ENCODE peak calls at places on chromosomes 5 and 9, in eight cellular contexts. G is SIG-M5; I is GM13976; O is AG10803; K is brain microvascular endothelial cell; Z is GM04503; D is stimulated activated CD4-positive, alpha-beta T cell treated with anti-CD3 and anti-CD28 coated beads, Interleukin-12 subunit alpha, Interleukin-12 subunit beta, amount 100 ng/mL, for 4 hours; A is Panc1. C is an unnamed sample.

GRCh38 chr9:115498338-115498737 is 380.4 kb upstream of the TNC start:
- DNase-seq in G (no peak), I (no peak), D (no peak), K (no peak), Z (no peak), O (no peak), A (no peak), C (no peak)

GRCh38 chr5:75156585-75156984 is 80.1 kb downstream of the ANKRD31 start:
- DNase-seq in K (no peak), D (no peak), O (no peak), G (no peak), Z (no peak), I (no peak), A (no peak), C (no peak)

GRCh38 chr5:88727705-88728313 is 155.2 kb downstream of the MEF2C start:
- DNase-seq in G (no peak), O (peak; percentile 40), D (no peak), I (no peak), Z (no peak), A (no peak), K (no peak), C (peak; percentile 16)

GRCh38 chr9:134475051-134475790 is 149.0 kb downstream of the RXRA start:
- DNase-seq in I (peak; percentile 65), Z (peak; percentile 62), O (peak; percentile 87), A (no peak), G (no peak), D (peak; percentile 23), K (peak; percentile 64), C (no peak)

GRCh38 chr9:129102791-129103594 is 7.6 kb downstream of the CRAT start:
- DNase-seq in A (no peak), G (no peak), D (peak; percentile 15), Z (no peak), I (peak; percentile 74), O (peak; percentile 55), K (peak; percentile 44), C (no peak)

GRCh38 chr5:94442971-94443370 is 175.4 kb downstream of the KIAA0825 start:
- DNase-seq in Z (no peak), I (no peak), G (no peak), K (no peak), O (peak; percentile 5), A (no peak), D (no peak), C (no peak)

GRCh38 chr9:137244486-137245449 is 3.7 kb downstream of the TUBB4B start:
- DNase-seq in O (no peak), I (no peak), G (no peak), D (no peak), K (no peak), A (no peak), Z (no peak), C (no peak)

GRCh38 chr9:96014078-96014477 is 138.6 kb downstream of the ERCC6L2 start:
- DNase-seq in O (no peak), A (no peak), Z (no peak), D (peak; percentile 29), K (no peak), I (no peak), G (no peak), C (no peak)

GRCh38 chr5:57505640-57506039 is 23.0 kb upstream of the ACTBL2 start:
- DNase-seq in D (no peak), O (no peak), A (no peak), G (no peak), Z (no peak), K (no peak), I (no peak), C (no peak)